ENCODE peak calls at places on chromosome X, in ten cellular contexts. J is right atrium auricular region, Z is psoas muscle, U is fibroblast of lung, W is cardiac muscle cell, K is neural crest cell, S is B cell, F is SK-N-SH, C is astrocyte of the spinal cord, V is cardiac fibroblast. I is an unnamed sample.

GRCh38 chrX:93673056-93673868 is at the start of gene NAP1L3:
- DNase-seq in J (peak), Z (peak), U (peak), W (peak), K (peak), S (peak), F (peak), C (peak), V (peak), I (peak)

GRCh38 chrX:153766098-153766817 is 2.2 kb downstream of the PLXNB3 start:
- DNase-seq in J (no peak), Z (peak), U (peak), W (peak), K (no peak), S (no peak), F (peak), C (peak), V (peak), I (peak)

GRCh38 chrX:11446331-11446730 is 153.1 kb downstream of the AMELX start:
- DNase-seq in J (no peak), Z (no peak), U (peak), W (peak), K (no peak), S (no peak), F (no peak), C (peak), V (peak), I (no peak)

GRCh38 chrX:40922307-40922706 is 162.9 kb upstream of the USP9X start:
- DNase-seq in J (no peak), Z (no peak), U (peak), W (peak), K (no peak), S (no peak), F (peak), C (peak), V (peak), I (no peak)

GRCh38 chrX:142804085-142804484 is 221.6 kb upstream of the SPANXN4 start:
- DNase-seq in J (no peak), Z (no peak), U (no peak), W (no peak), K (no peak), S (peak), F (peak), C (no peak), V (peak), I (no peak)

GRCh38 chrX:47570794-47571193 is 9.8 kb downstream of the ARAF start:
- DNase-seq in J (no peak), Z (no peak), U (no peak), W (no peak), K (no peak), S (no peak), F (no peak), C (no peak), V (no peak), I (no peak)

GRCh38 chrX:18026171-18026570 is 165.1 kb upstream of the RAI2 start:
- DNase-seq in J (no peak), Z (no peak), U (no peak), W (no peak), K (no peak), S (no peak), F (no peak), C (no peak), V (no peak), I (no peak)

GRCh38 chrX:12304261-12304660 is 166.0 kb downstream of the FRMPD4 start:
- DNase-seq in J (no peak), Z (no peak), U (no peak), W (peak), K (no peak), S (no peak), F (no peak), C (no peak), V (peak), I (no peak)

GRCh38 chrX:38985375-38985774 is 184.1 kb downstream of the MID1IP1 start:
- DNase-seq in J (no peak), Z (no peak), U (no peak), W (peak), K (no peak), S (peak), F (peak), C (no peak), V (peak), I (peak)

GRCh38 chrX:77446840-77447239 is 349 bp upstream of the FGF16 start:
- DNase-seq in J (no peak), Z (no peak), U (no peak), W (peak), K (no peak), S (no peak), F (no peak), C (no peak), V (no peak), I (no peak)

GRCh38 chrX:20383487-20383886 is 116.8 kb upstream of the RPS6KA3 start:
- DNase-seq in J (no peak), Z (no peak), U (no peak), W (no peak), K (no peak), S (no peak), F (no peak), C (no peak), V (no peak), I (no peak)

GRCh38 chrX:100368167-100368566 is 41.9 kb downstream of the PCDH19 start:
- DNase-seq in J (no peak), Z (no peak), U (no peak), W (peak), K (peak), S (no peak), F (peak), C (no peak), V (peak), I (peak)

GRCh38 chrX:78650906-78651437 is 8.2 kb downstream of the RTL3 start:
- DNase-seq in J (no peak), Z (no peak), U (peak), W (peak), K (no peak), S (no peak), F (no peak), C (peak), V (peak), I (peak)

GRCh38 chrX:153662266-153662665 is 11.3 kb downstream of the PNCK start:
- DNase-seq in J (no peak), Z (peak), U (no peak), W (peak), K (no peak), S (peak), F (peak), C (no peak), V (peak), I (no peak)

GRCh38 chrX:10198254-10198653 is 41.5 kb downstream of the CLCN4 start:
- DNase-seq in J (no peak), Z (no peak), U (peak), W (peak), K (no peak), S (no peak), F (no peak), C (no peak), V (no peak), I (no peak)

GRCh38 chrX:42606591-42606990 is 171.4 kb downstream of the PPP1R2C start:
- DNase-seq in J (no peak), Z (no peak), U (no peak), W (no peak), K (no peak), S (no peak), F (no peak), C (no peak), V (no peak), I (no peak)

GRCh38 chrX:6678313-6678712 is 143.4 kb upstream of the VCX3A start:
- DNase-seq in J (no peak), Z (no peak), U (no peak), W (no peak), K (no peak), S (no peak), F (no peak), C (no peak), V (no peak), I (no peak)

GRCh38 chrX:33840176-33840575 is 291.9 kb downstream of the FAM47A start:
- DNase-seq in J (no peak), Z (no peak), U (no peak), W (no peak), K (no peak), S (no peak), F (no peak), C (no peak), V (no peak), I (no peak)

GRCh38 chrX:64198046-64198445 is 7.5 kb downstream of the AMER1 start:
- DNase-seq in J (no peak), Z (no peak), U (no peak), W (peak), K (no peak), S (no peak), F (no peak), C (no peak), V (peak), I (no peak)

GRCh38 chrX:22748093-22748999 is 251.4 kb upstream of the DDX53 start:
- DNase-seq in J (no peak), Z (no peak), U (peak), W (peak), K (peak), S (peak), F (peak), C (peak), V (peak), I (peak)

GRCh38 chrX:50495616-50496015 is 25.0 kb upstream of the DGKK start:
- DNase-seq in J (no peak), Z (no peak), U (peak), W (peak), K (no peak), S (no peak), F (no peak), C (no peak), V (no peak), I (no peak)

GRCh38 chrX:30308263-30309138 is 689 bp downstream of the NR0B1 start:
- DNase-seq in J (no peak), Z (peak), U (no peak), W (peak), K (peak), S (no peak), F (peak), C (peak), V (no peak), I (peak)

GRCh38 chrX:100645106-100645505 is 1.1 kb downstream of the SRPX2 start:
- DNase-seq in J (no peak), Z (no peak), U (peak), W (no peak), K (no peak), S (no peak), F (no peak), C (no peak), V (peak), I (no peak)

GRCh38 chrX:135973025-135973547 is 702 bp downstream of the MMGT1 start:
- DNase-seq in J (no peak), Z (no peak), U (no peak), W (peak), K (no peak), S (no peak), F (no peak), C (peak), V (peak), I (no peak)

DNA sequence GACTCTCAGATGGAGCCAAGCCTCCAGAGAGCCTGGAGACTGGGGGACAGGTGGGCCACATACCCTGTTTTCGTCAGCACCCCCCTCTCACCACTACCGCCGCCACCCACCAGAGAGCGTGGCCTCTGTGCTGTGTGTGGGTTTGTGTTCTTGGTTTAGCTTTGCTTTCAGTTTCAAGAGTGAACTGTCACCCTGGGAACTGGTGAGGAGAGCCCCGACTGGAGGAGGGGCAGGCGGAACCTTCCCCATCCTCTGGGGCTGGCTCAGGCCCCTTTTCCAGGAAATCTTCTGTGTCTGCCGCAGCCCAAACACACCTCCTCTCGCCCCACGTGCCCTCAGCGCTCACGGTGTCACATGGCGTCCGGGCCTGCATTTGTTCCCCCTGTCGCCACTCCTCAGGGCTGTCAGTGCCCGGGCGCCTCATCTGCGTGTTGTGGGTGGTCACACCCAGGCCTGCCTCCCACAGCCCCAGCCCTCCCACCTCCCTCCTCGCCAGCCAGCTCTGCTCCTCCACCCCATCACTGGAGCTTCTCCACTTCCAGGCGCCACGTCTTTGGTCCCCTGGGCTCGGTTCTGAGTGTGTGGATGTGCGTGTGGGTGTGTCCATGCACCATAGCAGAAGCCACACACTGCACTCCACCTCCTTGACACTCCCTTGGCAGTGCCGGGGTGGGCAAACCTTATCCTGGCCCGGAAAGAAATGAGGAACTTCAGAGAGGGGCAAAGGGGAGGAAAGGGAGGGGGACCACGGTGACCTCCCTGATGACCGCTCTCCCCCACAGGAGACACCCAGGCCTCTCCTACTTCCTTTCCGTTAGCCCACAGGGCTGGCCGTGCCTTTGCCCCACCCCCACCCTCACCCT is 27.8 kb downstream of the ELF4 start:
- DNase-seq in J (peak), Z (peak), U (no peak), W (peak), K (no peak), S (peak), F (no peak), C (no peak), V (no peak), I (peak)
- TF ChIP-seq CTCF in J (peak), Z (peak), U (no peak), W (no peak), K (no peak), S (peak), F (no peak), C (no peak), V (peak), I (peak)

GRCh38 chrX:67555578-67556203 is 11.9 kb downstream of the AR start:
- DNase-seq in J (no peak), Z (peak), U (peak), W (peak), K (no peak), S (peak), F (peak), C (peak), V (peak), I (no peak)
- TF ChIP-seq CTCF in J (peak), Z (peak), U (peak), W (peak), K (peak), S (peak), F (peak), C (peak), V (peak), I (peak)

GRCh38 chrX:132615396-132616131 is 126.7 kb upstream of the MBNL3 start:
- DNase-seq in J (no peak), Z (no peak), U (peak), W (peak), K (peak), S (peak), F (no peak), C (peak), V (peak), I (no peak)
- TF ChIP-seq CTCF in J (peak), Z (peak), U (peak), W (peak), K (peak), S (peak), F (peak), C (peak), V (peak), I (peak)

GRCh38 chrX:138771042-138771441 is 59.5 kb upstream of the FGF13 start:
- DNase-seq in J (no peak), Z (no peak), U (no peak), W (no peak), K (no peak), S (no peak), F (no peak), C (no peak), V (no peak), I (no peak)

GRCh38 chrX:138769918-138770317 is 58.4 kb upstream of the FGF13 start:
- DNase-seq in J (no peak), Z (no peak), U (no peak), W (no peak), K (no peak), S (no peak), F (no peak), C (no peak), V (no peak), I (no peak)

GRCh38 chrX:138777230-138777629 is 65.7 kb upstream of the FGF13 start:
- DNase-seq in J (no peak), Z (no peak), U (no peak), W (no peak), K (no peak), S (no peak), F (no peak), C (no peak), V (no peak), I (no peak)

GRCh38 chrX:138775501-138775900 is 64.0 kb upstream of the FGF13 start:
- DNase-seq in J (no peak), Z (no peak), U (peak), W (peak), K (no peak), S (peak), F (peak), C (peak), V (peak), I (peak)
- TF ChIP-seq CTCF in J (peak), Z (peak), U (peak), W (peak), K (peak), S (peak), F (peak), C (peak), V (peak), I (peak)

DNA sequence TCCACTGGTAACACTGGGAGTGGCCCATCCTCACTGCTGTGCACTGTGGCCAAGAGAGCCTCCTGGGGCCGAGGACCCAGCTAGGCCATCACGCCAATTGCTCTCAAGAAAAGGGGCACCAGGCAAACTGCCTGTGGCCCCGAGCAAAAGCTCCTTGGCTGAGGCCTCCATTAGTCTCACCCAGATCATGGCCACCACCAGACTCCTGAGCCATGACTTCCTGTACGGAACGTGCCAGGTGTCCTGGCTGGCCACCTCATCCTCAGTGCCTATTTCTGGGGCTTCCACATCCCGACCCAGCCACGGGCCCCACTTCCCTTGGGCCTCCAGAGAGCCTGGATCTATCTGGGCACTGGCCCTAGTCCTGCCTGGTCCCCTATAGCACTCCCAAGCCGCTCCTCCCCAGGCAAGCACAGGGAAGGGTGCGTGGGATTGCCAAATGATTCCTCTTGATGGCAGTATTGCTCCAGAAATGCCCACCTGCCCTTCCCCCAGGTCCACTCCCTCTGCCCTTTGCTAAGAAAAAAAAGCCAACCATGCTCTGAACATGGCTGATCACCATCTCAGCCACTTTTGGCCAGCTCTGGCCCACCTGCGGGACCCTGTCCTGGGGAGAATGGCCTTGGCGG is 212.6 kb upstream of the AGTR2 start:
- DNase-seq in J (no peak), Z (no peak), U (no peak), W (no peak), K (no peak), S (no peak), F (peak), C (no peak), V (no peak), I (no peak)
- TF ChIP-seq CTCF in J (no peak), Z (peak), U (no peak), W (no peak), K (peak), S (no peak), F (peak), C (no peak), V (no peak), I (peak)

DNA sequence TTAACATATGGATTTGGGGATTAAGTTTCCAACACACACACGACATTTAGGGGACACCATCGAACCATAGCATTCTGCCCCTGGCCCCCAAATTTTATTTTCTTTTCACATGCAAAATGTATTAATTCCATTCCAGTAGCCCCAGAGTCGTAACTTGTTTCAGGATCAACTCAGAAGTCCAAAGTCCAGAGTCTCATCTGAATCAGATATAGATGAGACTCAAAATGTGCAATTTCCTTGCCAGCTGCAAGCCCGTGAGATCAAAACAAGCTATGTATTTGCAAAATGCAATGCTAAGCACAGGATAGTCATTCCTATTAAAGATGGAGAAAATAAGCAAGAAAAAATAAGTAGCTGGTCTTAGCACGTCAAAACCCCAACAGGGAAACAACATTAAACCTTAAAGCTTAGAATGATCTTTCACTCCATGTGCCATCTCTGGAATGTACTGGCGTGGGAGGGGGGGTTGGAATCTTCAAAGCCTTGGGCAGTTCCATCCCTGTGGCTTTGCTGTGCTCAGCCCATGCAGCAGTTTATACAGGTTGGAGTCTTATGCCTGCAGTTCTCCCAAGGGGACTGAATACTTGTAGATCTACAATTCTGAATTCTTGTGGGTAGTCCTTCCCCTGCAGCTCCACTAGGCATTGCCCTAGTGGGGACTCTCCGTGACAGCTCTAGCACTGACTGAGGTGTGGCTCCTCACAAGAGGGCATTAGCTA is 47.7 kb upstream of the SYTL5 start:
- DNase-seq in J (no peak), Z (no peak), U (peak), W (peak), K (no peak), S (no peak), F (no peak), C (peak), V (peak), I (no peak)
- TF ChIP-seq CTCF in J (no peak), Z (no peak), U (no peak), W (no peak), K (no peak), S (no peak), F (no peak), C (no peak), V (no peak), I (no peak)

DNA sequence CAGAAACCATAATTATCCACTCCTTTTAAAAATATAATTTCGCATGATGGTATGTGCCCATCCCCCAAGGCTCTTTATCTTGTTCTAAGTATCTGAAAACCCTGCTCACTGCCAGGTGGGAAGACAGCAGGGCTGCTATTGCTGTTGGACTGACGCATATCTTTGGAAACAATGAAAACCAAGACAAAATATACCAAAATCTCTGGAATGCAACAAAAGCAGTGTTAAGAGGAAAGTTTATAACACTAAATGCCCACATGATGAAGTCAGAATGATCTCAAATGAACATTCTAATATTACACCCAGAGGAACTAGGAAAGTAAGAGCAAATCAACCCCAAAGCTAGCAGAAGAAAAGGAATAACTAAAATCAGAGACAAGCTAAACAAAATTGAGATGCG is 162.0 kb downstream of the FAM47B start:
- DNase-seq in J (no peak), Z (no peak), U (peak), W (no peak), K (no peak), S (no peak), F (no peak), C (peak), V (no peak), I (no peak)
- TF ChIP-seq CTCF in J (no peak), Z (no peak), U (no peak), W (no peak), K (no peak), S (no peak), F (no peak), C (no peak), V (no peak), I (no peak)

DNA sequence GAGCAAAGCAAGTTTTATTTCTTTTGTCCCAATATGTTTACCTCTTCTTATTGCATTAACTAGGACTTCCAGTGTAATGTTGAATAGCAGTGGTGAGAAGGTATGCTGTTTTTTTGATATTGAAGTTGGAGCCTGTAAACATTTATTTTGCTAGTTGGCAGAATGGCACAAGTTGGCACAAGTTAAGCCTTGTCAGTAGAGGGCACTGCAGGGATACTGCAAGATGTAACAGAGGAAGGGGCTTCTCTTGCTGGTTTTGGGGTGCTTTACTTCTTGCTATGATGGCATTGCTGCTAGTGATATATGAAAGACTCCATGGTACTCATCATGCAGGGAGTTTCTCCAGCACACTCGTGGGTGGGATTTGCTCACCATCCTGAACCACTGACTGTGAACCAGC is 327.3 kb upstream of the ARX start:
- DNase-seq in J (no peak), Z (no peak), U (no peak), W (no peak), K (no peak), S (no peak), F (no peak), C (no peak), V (no peak), I (no peak)
- TF ChIP-seq CTCF in J (no peak), Z (no peak), U (no peak), W (no peak), K (no peak), S (no peak), F (peak), C (no peak), V (no peak), I (no peak)